ENCODE peak calls at places on chromosomes 11 and 22, in ten cellular contexts. O is epithelial cell of esophagus, P is PC-9, W is heart right ventricle, N is mammary epithelial cell, D is HFF-Myc, F is lower leg skin, L is HCT116, S is psoas muscle, A is tibial artery. M is an unnamed sample.
A peak's percentile ranks its signal among the peaks of the same experiment; 100 is the strongest.

GRCh38 chr22:37741312-37741795 is 44.5 kb downstream of the TRIOBP start:
- DNase-seq in P (no peak), S (peak; percentile 89), N (peak; percentile 79), F (peak; percentile 97), W (peak; percentile 76), O (peak; percentile 96), A (peak; percentile 91), D (peak; percentile 97), L (no peak), M (no peak)

GRCh38 chr11:223026-223789 is 12.9 kb downstream of the SIRT3 start:
- DNase-seq in D (no peak), O (peak; percentile 13), P (no peak), L (no peak), F (peak; percentile 61), N (no peak), S (peak; percentile 25), W (no peak), A (peak; percentile 38), M (no peak)

GRCh38 chr22:48849963-48850657 is 977.6 kb downstream of the BRD1 start:
- DNase-seq in D (no peak), W (no peak), O (no peak), N (no peak), F (no peak), A (peak; percentile 53), P (no peak), S (no peak), L (no peak), M (no peak)

GRCh38 chr22:22408731-22409696 is 99.5 kb downstream of the ZNF280B start:
- DNase-seq in F (peak; percentile 76), L (peak; percentile 33), S (no peak), A (no peak), W (no peak), P (no peak), O (peak; percentile 27), D (no peak), N (peak; percentile 5), M (no peak)

GRCh38 chr11:82003671-82004148 is 730.0 kb downstream of the FAM181B start:
- DNase-seq in L (no peak), S (no peak), D (no peak), W (no peak), A (no peak), P (peak; percentile 40), O (peak; percentile 75), F (no peak), N (peak; percentile 63), M (no peak)

GRCh38 chr22:20463324-20464095 is 25.9 kb upstream of the SCARF2 start:
- DNase-seq in A (no peak), D (no peak), N (no peak), S (peak; percentile 77), P (no peak), O (no peak), L (no peak), F (no peak), W (no peak), M (no peak)

GRCh38 chr11:118476676-118477075 is 40.4 kb downstream of the KMT2A start:
- DNase-seq in W (no peak), D (no peak), F (no peak), P (no peak), O (no peak), N (no peak), L (no peak), S (no peak), A (no peak), M (peak; percentile 2)

GRCh38 chr22:28239941-28240340 is 320.9 kb upstream of the PITPNB start:
- DNase-seq in L (no peak), O (no peak), F (no peak), P (no peak), S (no peak), N (no peak), D (no peak), A (no peak), W (no peak), M (no peak)

GRCh38 chr11:70423523-70424505 is 25.5 kb downstream of the CTTN start:
- DNase-seq in L (no peak), D (peak; percentile 65), P (peak; percentile 49), N (peak; percentile 67), S (no peak), A (no peak), W (no peak), F (no peak), O (no peak), M (no peak)

GRCh38 chr11:7665473-7666291 is 7.6 kb downstream of the CYB5R2 start:
- DNase-seq in P (peak; percentile 42), N (peak; percentile 75), L (peak; percentile 67), W (peak; percentile 81), A (peak; percentile 84), S (peak; percentile 87), F (peak; percentile 94), O (peak; percentile 83), D (no peak), M (peak; percentile 57)

GRCh38 chr22:27749597-27750225 is 51.8 kb downstream of the MN1 start:
- DNase-seq in O (peak; percentile 66), D (no peak), L (no peak), N (peak; percentile 29), A (peak; percentile 82), F (no peak), S (no peak), W (no peak), P (no peak), M (no peak)

GRCh38 chr11:1228921-1229451 is 6.1 kb downstream of the MUC5B start:
- DNase-seq in A (peak; percentile 59), L (no peak), O (no peak), S (peak; percentile 39), D (no peak), N (no peak), P (no peak), F (peak; percentile 81), W (peak; percentile 7), M (no peak)

GRCh38 chr11:70247710-70248072 is 22.8 kb upstream of the PPFIA1 start:
- DNase-seq in F (no peak), O (no peak), A (no peak), L (no peak), D (no peak), N (no peak), W (peak; percentile 61), P (peak; percentile 62), S (peak; percentile 73), M (no peak)

GRCh38 chr22:35350539-35351503 is 30.1 kb upstream of the HMOX1 start:
- DNase-seq in S (peak; percentile 97), D (peak; percentile 82), P (peak; percentile 75), F (peak; percentile 98), W (peak; percentile 92), N (peak; percentile 84), L (peak; percentile 81), O (peak; percentile 93), A (peak; percentile 96), M (peak; percentile 75)

GRCh38 chr22:30402036-30402759 is 5.4 kb downstream of the SEC14L2 start:
- DNase-seq in P (peak; percentile 29), W (no peak), N (no peak), O (no peak), F (no peak), A (no peak), D (no peak), L (no peak), S (no peak), M (no peak)

GRCh38 chr11:70243912-70244652 is 26.4 kb upstream of the PPFIA1 start:
- DNase-seq in O (peak; percentile 48), P (peak; percentile 84), L (no peak), W (no peak), S (peak; percentile 20), F (no peak), D (no peak), N (peak; percentile 45), A (no peak), M (no peak)

GRCh38 chr22:41479671-41480396 is 10.9 kb downstream of the ACO2 start:
- DNase-seq in N (no peak), S (no peak), F (no peak), P (no peak), D (no peak), A (peak; percentile 76), O (no peak), W (no peak), L (no peak), M (no peak)

GRCh38 chr22:40567626-40568328 is 68.7 kb downstream of the MRTFA start:
- DNase-seq in A (no peak), D (no peak), O (no peak), S (no peak), N (no peak), L (no peak), P (no peak), F (no peak), W (no peak), M (no peak)

GRCh38 chr11:69301491-69302401 is 7.8 kb downstream of the MYEOV start:
- DNase-seq in F (no peak), P (peak; percentile 99), A (no peak), L (peak; percentile 95), O (peak; percentile 84), W (no peak), D (peak; percentile 88), N (peak; percentile 91), S (no peak), M (no peak)

GRCh38 chr22:19933328-19934241 is 8.0 kb upstream of the COMT start:
- DNase-seq in S (no peak), D (no peak), F (no peak), A (no peak), L (no peak), O (no peak), P (no peak), N (no peak), W (no peak), M (no peak)

GRCh38 chr11:130156108-130157022 is 3.2 kb upstream of the ST14 start:
- DNase-seq in A (no peak), F (no peak), W (no peak), D (no peak), P (peak; percentile 75), N (peak; percentile 40), L (no peak), S (no peak), O (peak; percentile 57), M (no peak)

GRCh38 chr11:65774525-65775306 is 6.1 kb downstream of the AP5B1 start:
- DNase-seq in P (no peak), W (no peak), L (no peak), S (no peak), O (no peak), N (no peak), D (no peak), A (no peak), F (peak; percentile 75), M (no peak)
- H3K4me3 ChIP-seq in P (no peak overlapping the region), W (no peak overlapping the region), L (no peak overlapping the region), S (no peak overlapping the region), O (no peak overlapping the region), N (no peak overlapping the region), D (no peak overlapping the region), A (no peak overlapping the region), F (no peak overlapping the region), M (no peak overlapping the region)

GRCh38 chr11:128553662-128554392 is 33.5 kb downstream of the ETS1 start:
- DNase-seq in N (no peak), A (no peak), P (no peak), S (no peak), F (no peak), D (no peak), L (no peak), W (no peak), O (no peak), M (no peak)
- TF ChIP-seq CTCF in N (no peak), A (peak; percentile 8), P (no peak), S (peak; percentile 6), F (no peak), D (peak; percentile 45), L (no peak), W (peak; percentile 35), O (no peak), M (peak; percentile 42)

GRCh38 chr11:75532200-75532972 is 6.6 kb upstream of the GDPD5 start:
- DNase-seq in S (peak; percentile 74), F (peak; percentile 92), D (no peak), W (peak; percentile 62), O (peak; percentile 64), N (peak; percentile 43), P (peak; percentile 72), L (peak; percentile 56), A (peak; percentile 77), M (no peak)
- H3K4me3 ChIP-seq in S (no peak overlapping the region), F (no peak overlapping the region), D (no peak overlapping the region), W (no peak overlapping the region), O (no peak overlapping the region), N (no peak overlapping the region), P (no peak overlapping the region), L (no peak overlapping the region), A (no peak overlapping the region), M (no peak overlapping the region)

GRCh38 chr11:72091292-72091691 is 10.6 kb downstream of the LRRC51 start:
- DNase-seq in A (peak; percentile 81), P (no peak), S (peak; percentile 84), D (no peak), W (peak; percentile 55), O (peak; percentile 62), N (peak; percentile 38), F (no peak), L (no peak), M (no peak)
- TF ChIP-seq CTCF in A (peak; percentile 82), P (peak; percentile 93), S (peak; percentile 85), D (peak; percentile 81), W (peak; percentile 78), O (peak; percentile 89), N (peak; percentile 84), F (no peak), L (peak; percentile 83), M (peak; percentile 81)

M was measured in GM12864.